ENCODE peak calls at places on chromosome 10, in nine cellular contexts. S, G, H, T, Z, D, R, W and V are unnamed samples. For H3K9me3, the result is how much of the 10 kb centered on the place peaks cover.

GRCh38 chr10:102718220-102718619 is 3.8 kb downstream of the SFXN2 start:
- DNase-seq in S (no peak), G (peak), H (no peak), T (no peak), Z (peak), D (no peak), R (peak), W (peak), V (no peak)

GRCh38 chr10:106740-107139 is 28.5 kb upstream of the ZMYND11 start:
- DNase-seq in S (no peak), G (no peak), H (no peak), T (no peak), Z (no peak), D (no peak), R (no peak), W (no peak), V (no peak)

GRCh38 chr10:119786117-119786769 is 60.4 kb downstream of the INPP5F start:
- DNase-seq in S (no peak), G (no peak), H (no peak), T (no peak), Z (peak), D (no peak), R (no peak), W (peak), V (no peak)

GRCh38 chr10:26556756-26557640 is 118.9 kb downstream of the APBB1IP start:
- DNase-seq in S (no peak), G (no peak), H (no peak), T (peak), Z (peak), D (no peak), R (peak), W (peak), V (peak)

GRCh38 chr10:44384601-44385422 is at the start of gene CXCL12:
- DNase-seq in S (peak), G (peak), H (peak), T (no peak), Z (peak), D (peak), R (peak), W (peak), V (no peak)

GRCh38 chr10:27143686-27144085 is 10.5 kb downstream of the YME1L1 start:
- DNase-seq in S (no peak), G (no peak), H (no peak), T (no peak), Z (no peak), D (no peak), R (no peak), W (no peak), V (no peak)

GRCh38 chr10:77909755-77910375 is 16.7 kb downstream of the DLG5 start:
- DNase-seq in S (no peak), G (no peak), H (peak), T (peak), Z (peak), D (no peak), R (peak), W (no peak), V (no peak)

GRCh38 chr10:90937645-90938258 is 16.9 kb upstream of the ANKRD1 start:
- DNase-seq in S (no peak), G (no peak), H (no peak), T (no peak), Z (no peak), D (no peak), R (peak), W (no peak), V (no peak)

GRCh38 chr10:92801978-92802872 is 46.1 kb upstream of the EXOC6 start:
- DNase-seq in S (no peak), G (no peak), H (no peak), T (no peak), Z (no peak), D (no peak), R (no peak), W (no peak), V (no peak)

GRCh38 chr10:92074126-92074887 is 150.7 kb downstream of the BTAF1 start:
- DNase-seq in S (no peak), G (no peak), H (no peak), T (peak), Z (peak), D (no peak), R (peak), W (no peak), V (no peak)

GRCh38 chr10:133104076-133104965 is 16.6 kb downstream of the ADGRA1 start:
- DNase-seq in S (no peak), G (no peak), H (no peak), T (no peak), Z (no peak), D (no peak), R (no peak), W (no peak), V (no peak)

GRCh38 chr10:95290801-95291633 is at the start of gene PDLIM1:
- DNase-seq in S (peak), G (peak), H (peak), T (peak), Z (peak), D (peak), R (peak), W (peak), V (peak)

GRCh38 chr10:118374404-118374803 is 32.3 kb upstream of the FAM204A start:
- DNase-seq in S (no peak), G (no peak), H (no peak), T (no peak), Z (no peak), D (no peak), R (no peak), W (no peak), V (no peak)

GRCh38 chr10:33127622-33128021 is 169.6 kb upstream of the ITGB1 start:
- DNase-seq in S (no peak), G (no peak), H (no peak), T (no peak), Z (no peak), D (no peak), R (no peak), W (no peak), V (no peak)
- TF ChIP-seq CTCF in S (no peak), G (no peak), H (no peak), T (no peak), Z (no peak), D (no peak), R (no peak), W (no peak), V (no peak)

DNA sequence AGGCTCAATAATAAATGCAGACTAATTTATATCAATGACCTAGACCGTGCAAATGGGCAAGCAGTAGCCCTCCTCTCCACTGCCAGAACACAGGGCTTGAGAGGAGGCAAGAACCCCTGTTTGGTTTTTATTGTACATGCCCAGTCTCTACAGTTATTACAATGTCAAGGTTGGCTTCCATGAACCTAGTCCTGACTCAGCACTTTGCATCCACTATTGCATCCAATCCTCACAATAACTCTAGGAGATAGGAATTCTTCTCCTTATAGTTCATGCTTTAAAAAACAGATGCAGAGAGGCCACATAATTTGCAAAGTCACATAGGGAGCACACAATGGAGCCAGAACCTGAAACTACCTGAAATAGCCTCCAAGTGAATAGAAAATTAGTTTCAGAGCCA is 7.0 kb upstream of the COL13A1 start:
- DNase-seq in S (no peak), G (no peak), H (no peak), T (no peak), Z (no peak), D (no peak), R (no peak), W (no peak), V (no peak)
- H3K9me3 ChIP-seq in S (under half), G (under half), H (under half), T (under half), Z (under half), D (under half), R (under half), W (under half), V (under half)

GRCh38 chr10:61935085-61935484 is 33.6 kb downstream of the ARID5B start:
- DNase-seq in S (no peak), G (no peak), H (no peak), T (no peak), Z (no peak), D (no peak), R (no peak), W (no peak), V (no peak)

GRCh38 chr10:61941202-61941651 is 39.7 kb downstream of the ARID5B start:
- DNase-seq in S (no peak), G (no peak), H (no peak), T (no peak), Z (no peak), D (no peak), R (no peak), W (no peak), V (no peak)

GRCh38 chr10:61939575-61940301 is 38.2 kb downstream of the ARID5B start:
- DNase-seq in S (no peak), G (no peak), H (no peak), T (no peak), Z (peak), D (no peak), R (peak), W (no peak), V (no peak)

GRCh38 chr10:61936770-61937169 is 35.3 kb downstream of the ARID5B start:
- DNase-seq in S (no peak), G (no peak), H (no peak), T (no peak), Z (no peak), D (no peak), R (no peak), W (no peak), V (no peak)

GRCh38 chr10:61937631-61938284 is 36.3 kb downstream of the ARID5B start:
- DNase-seq in S (no peak), G (no peak), H (no peak), T (no peak), Z (peak), D (no peak), R (peak), W (no peak), V (no peak)
- H3K27ac ChIP-seq in S (peak), G (peak), H (peak), T (no peak), Z (peak), D (peak), R (peak), W (no peak), V (no peak)

GRCh38 chr10:4264466-4264865 is 479.5 kb upstream of the KLF6 start:
- DNase-seq in S (no peak), G (no peak), H (no peak), T (no peak), Z (no peak), D (no peak), R (no peak), W (no peak), V (no peak)

GRCh38 chr10:4270116-4270515 is 485.1 kb upstream of the KLF6 start:
- DNase-seq in S (no peak), G (no peak), H (no peak), T (no peak), Z (peak), D (no peak), R (peak), W (no peak), V (no peak)

GRCh38 chr10:4266387-4267083 is 481.5 kb upstream of the KLF6 start:
- DNase-seq in S (no peak), G (no peak), H (no peak), T (no peak), Z (peak), D (no peak), R (peak), W (no peak), V (no peak)

GRCh38 chr10:4265964-4266363 is 481.0 kb upstream of the KLF6 start:
- DNase-seq in S (no peak), G (no peak), H (no peak), T (no peak), Z (no peak), D (no peak), R (no peak), W (no peak), V (no peak)

DNA sequence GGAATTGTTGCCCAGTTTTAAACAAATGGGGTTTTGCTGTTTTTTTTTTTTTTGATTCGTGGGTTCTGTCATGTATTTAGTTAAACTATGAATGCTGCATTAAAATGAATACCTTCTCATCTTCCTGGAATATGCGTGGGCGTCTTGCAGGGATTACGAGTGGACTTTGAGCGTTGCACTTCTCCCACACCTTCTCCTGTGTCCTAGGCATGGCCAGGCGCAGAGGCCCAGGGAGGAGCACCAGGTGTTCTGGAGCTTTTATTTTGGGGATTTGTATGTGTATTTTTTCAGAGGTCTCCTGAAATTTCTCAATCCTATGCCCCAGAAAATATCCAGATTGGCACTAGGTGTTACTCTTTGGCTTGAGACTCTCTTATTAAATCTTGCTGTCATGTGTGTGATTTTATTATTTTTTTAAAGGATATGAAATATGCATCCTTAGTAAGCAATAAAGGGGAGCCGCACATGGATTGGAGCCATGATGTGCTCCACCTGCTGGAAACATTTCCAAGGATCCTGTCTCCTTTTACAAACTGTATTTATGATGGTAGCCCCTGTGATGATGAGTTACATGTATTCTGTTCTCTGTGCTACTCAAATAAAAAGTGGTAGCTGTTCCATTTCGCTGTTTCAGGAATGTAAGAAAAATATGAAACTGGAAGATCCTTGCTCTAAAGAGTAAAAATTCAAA is 482.2 kb upstream of the KLF6 start:
- DNase-seq in S (no peak), G (no peak), H (no peak), T (no peak), Z (peak), D (no peak), R (peak), W (peak), V (no peak)
- TF ChIP-seq CTCF in S (no peak), G (peak), H (no peak), T (peak), Z (peak), D (peak), R (no peak), W (peak), V (no peak)

GRCh38 chr10:65993451-65993850 is 932.4 kb upstream of the LRRTM3 start:
- DNase-seq in S (no peak), G (no peak), H (no peak), T (no peak), Z (no peak), D (peak), R (no peak), W (no peak), V (no peak)
- H3K9me3 ChIP-seq in S (under half), G (under half), H (under half), T (under half), Z (under half), D (under half), R (under half), W (under half), V (under half)

DNA sequence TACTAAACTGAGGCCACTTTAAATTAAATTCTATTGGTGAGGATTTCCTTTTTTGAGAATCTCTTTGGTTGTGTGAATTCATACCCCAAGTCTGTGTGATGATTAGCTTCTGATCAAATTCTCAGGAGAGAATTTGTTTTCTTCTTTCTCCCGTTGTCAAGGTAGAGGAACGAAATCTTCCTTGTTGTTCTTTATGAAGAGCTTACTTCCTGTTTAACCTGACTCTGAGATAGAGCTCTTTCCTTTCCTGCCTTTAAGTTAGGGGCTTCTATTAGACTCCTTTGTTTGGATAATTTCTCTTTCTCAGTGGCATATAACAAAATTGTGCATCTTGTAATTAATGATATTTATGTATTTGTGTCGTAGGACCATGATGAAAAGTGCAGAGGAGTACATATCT is 572.1 kb downstream of the REEP3 start:
- DNase-seq in S (no peak), G (no peak), H (no peak), T (no peak), Z (no peak), D (no peak), R (no peak), W (no peak), V (no peak)
- H3K27ac ChIP-seq in S (no peak), G (no peak), H (no peak), T (no peak), Z (no peak), D (no peak), R (no peak), W (no peak), V (no peak)

GRCh38 chr10:86504510-86504909 is 17.1 kb downstream of the WAPL start:
- DNase-seq in S (no peak), G (no peak), H (no peak), T (no peak), Z (no peak), D (no peak), R (no peak), W (no peak), V (no peak)
- TF ChIP-seq CTCF in S (no peak), G (no peak), H (no peak), T (no peak), Z (no peak), D (no peak), R (no peak), W (no peak), V (no peak)

GRCh38 chr10:115696747-115697146 is 576.3 kb downstream of the GFRA1 start:
- DNase-seq in S (no peak), G (no peak), H (no peak), T (no peak), Z (no peak), D (no peak), R (no peak), W (no peak), V (no peak)
- H3K9me3 ChIP-seq in S (under half), G (under half), H (under half), T (under half), Z (under half), D (under half), R (under half), W (under half), V (under half)